ENCODE peak calls at places on chromosomes 2 and 18, in nine cellular contexts. G, Y, X, H, E, B, W, T and Q are unnamed samples.

GRCh38 chr18:46002934-46003333 is 35.8 kb upstream of the EPG5 start:
- DNase-seq in G (no peak), Y (no peak), X (no peak), H (no peak), E (no peak), B (no peak), W (no peak), T (no peak), Q (no peak)

GRCh38 chr2:12507295-12507694 is 209.4 kb upstream of the TRIB2 start:
- DNase-seq in G (peak), Y (peak), X (peak), H (peak), E (no peak), B (peak), W (peak), T (no peak), Q (no peak)

GRCh38 chr18:13611058-13611615 is 115.2 kb downstream of the FAM210A start:
- DNase-seq in G (peak), Y (no peak), X (no peak), H (peak), E (no peak), B (no peak), W (peak), T (no peak), Q (peak)

GRCh38 chr2:58070765-58071164 is 24.2 kb downstream of the VRK2 start:
- DNase-seq in G (no peak), Y (no peak), X (no peak), H (no peak), E (no peak), B (no peak), W (no peak), T (no peak), Q (no peak)

GRCh38 chr2:106053116-106053515 is 141.0 kb downstream of the UXS1 start:
- DNase-seq in G (peak), Y (peak), X (peak), H (no peak), E (peak), B (no peak), W (peak), T (no peak), Q (no peak)

GRCh38 chr2:180675170-180675569 is 305.2 kb upstream of the UBE2E3 start:
- DNase-seq in G (no peak), Y (peak), X (peak), H (no peak), E (no peak), B (no peak), W (peak), T (no peak), Q (peak)

GRCh38 chr2:66547113-66547512 is 112.2 kb downstream of the MEIS1 start:
- DNase-seq in G (no peak), Y (no peak), X (no peak), H (no peak), E (no peak), B (no peak), W (no peak), T (no peak), Q (no peak)

GRCh38 chr2:12071343-12071742 is 324.9 kb downstream of the LPIN1 start:
- DNase-seq in G (no peak), Y (no peak), X (no peak), H (no peak), E (no peak), B (no peak), W (no peak), T (no peak), Q (no peak)